ENCODE peak calls at places on chromosome 13, in ten cellular contexts. X is HAP-1; M is pancreas; F is COLO829; V is AML-193; K is NCI-H1694; O is SK-N-SH; D is activated CD4-positive, alpha-beta T cell treated with anti-CD3 and anti-CD28 coated beads, Interleukin-2, amount 50 U/mL, for 24 hours; E is caudate nucleus; U is psoas muscle. B is an unnamed sample.

GRCh38 chr13:97224544-97225324 is 2.6 kb downstream of the MBNL2 start:
- DNase-seq in X (peak), M (peak), F (no peak), V (no peak), K (no peak), O (no peak), D (no peak), E (peak), U (no peak), B (peak)

GRCh38 chr13:109400192-109400591 is 386.2 kb downstream of the IRS2 start:
- DNase-seq in X (no peak), M (no peak), F (no peak), V (no peak), K (no peak), O (no peak), D (no peak), E (peak), U (no peak), B (peak)

GRCh38 chr13:80011448-80012212 is 329.3 kb downstream of the SPRY2 start:
- DNase-seq in X (no peak), M (no peak), F (no peak), V (no peak), K (no peak), O (no peak), D (no peak), E (no peak), U (no peak), B (peak)

GRCh38 chr13:112725346-112726017 is 35.6 kb downstream of the ATP11A start:
- DNase-seq in X (no peak), M (no peak), F (no peak), V (no peak), K (peak), O (no peak), D (no peak), E (no peak), U (peak), B (no peak)

GRCh38 chr13:48678316-48678715 is 24.6 kb downstream of the CYSLTR2 start:
- DNase-seq in X (no peak), M (no peak), F (no peak), V (no peak), K (no peak), O (no peak), D (no peak), E (no peak), U (no peak), B (no peak)

GRCh38 chr13:51249767-51250741 is 27.9 kb downstream of the FAM124A start:
- DNase-seq in X (no peak), M (peak), F (no peak), V (peak), K (no peak), O (peak), D (no peak), E (no peak), U (no peak), B (no peak)

GRCh38 chr13:74227476-74228158 is 93.4 kb upstream of the KLF12 start:
- DNase-seq in X (no peak), M (no peak), F (no peak), V (no peak), K (no peak), O (no peak), D (no peak), E (no peak), U (no peak), B (no peak)

GRCh38 chr13:27300941-27301586 is 30.4 kb downstream of the RASL11A start:
- DNase-seq in X (no peak), M (no peak), F (no peak), V (no peak), K (no peak), O (no peak), D (no peak), E (no peak), U (no peak), B (no peak)

B was measured in colonic mucosa.